ENCODE peak calls at places on chromosomes 7 and 10, in five cellular contexts. F is HEK293T, V is caudate nucleus, S is A172, U is HL-60. Y is an unnamed sample.

GRCh38 chr10:5502903-5503835 is 3.8 kb upstream of the CALML5 start:
- DNase-seq in F (no peak), U (no peak), S (no peak), V (no peak), Y (no peak)

GRCh38 chr7:145902123-145902522 is 214.5 kb upstream of the CNTNAP2 start:
- DNase-seq in S (no peak), V (no peak), U (no peak), F (no peak), Y (no peak)

GRCh38 chr7:125253454-125254182 is 324.0 kb upstream of the POT1 start:
- DNase-seq in F (no peak), S (no peak), V (no peak), U (no peak), Y (no peak)

GRCh38 chr10:46555713-46556514 is 544 bp downstream of the GPRIN2 start:
- DNase-seq in V (no peak), F (no peak), U (no peak), S (no peak), Y (no peak)

GRCh38 chr10:132469197-132469942 is 68.2 kb upstream of the INPP5A start:
- DNase-seq in S (no peak), U (no peak), V (no peak), F (no peak), Y (no peak)

GRCh38 chr10:113920819-113921345 is 66.4 kb downstream of the NHLRC2 start:
- DNase-seq in S (no peak), V (no peak), F (no peak), U (no peak), Y (no peak)

GRCh38 chr7:1370738-1371137 is 88.5 kb downstream of the MICALL2 start:
- DNase-seq in U (no peak), F (no peak), S (no peak), V (no peak), Y (no peak)

GRCh38 chr10:22518167-22518724 is 172.9 kb downstream of the SPAG6 start:
- DNase-seq in V (no peak), U (no peak), F (no peak), S (no peak), Y (no peak)

GRCh38 chr7:92633211-92633906 is 43.2 kb upstream of the FAM133B start:
- DNase-seq in U (peak; percentile 69), F (no peak), V (no peak), S (peak; percentile 96), Y (no peak)

GRCh38 chr10:35827783-35828182 is 185.7 kb upstream of the FZD8 start:
- DNase-seq in U (no peak), V (no peak), S (no peak), F (no peak), Y (no peak)

Y was measured in D341Med.